ENCODE peak calls at places on chromosome 9, in seven cellular contexts. U is cardiac muscle cell, Q is tibial artery, J is ascending aorta, K is HCT116, B is Peyer's patch, D is heart right ventricle. C is an unnamed sample.

GRCh38 chr9:16385590-16386578 is 484.6 kb downstream of the BNC2 start:
- DNase-seq in U (no peak), Q (no peak), J (no peak), K (no peak), B (no peak), D (no peak), C (no peak)

GRCh38 chr9:89750117-89750551 is 145.3 kb downstream of the GADD45G start:
- DNase-seq in U (no peak), Q (no peak), J (no peak), K (no peak), B (peak; percentile 43), D (peak; percentile 56), C (no peak)

GRCh38 chr9:3526903-3527652 is 1.3 kb upstream of the RFX3 start:
- DNase-seq in U (peak; percentile 57), Q (peak; percentile 62), J (no peak), K (peak; percentile 33), B (peak; percentile 54), D (no peak), C (peak; percentile 47)

GRCh38 chr9:13728917-13729811 is 449.7 kb upstream of the MPDZ start:
- DNase-seq in U (no peak), Q (no peak), J (no peak), K (no peak), B (no peak), D (peak; percentile 18), C (peak; percentile 23)

GRCh38 chr9:16825971-16826370 is 44.5 kb downstream of the BNC2 start:
- DNase-seq in U (no peak), Q (no peak), J (no peak), K (no peak), B (no peak), D (no peak), C (no peak)

GRCh38 chr9:38358390-38359296 is 33.9 kb upstream of the ALDH1B1 start:
- DNase-seq in U (no peak), Q (peak; percentile 52), J (no peak), K (no peak), B (peak; percentile 27), D (no peak), C (no peak)

GRCh38 chr9:96420468-96421219 is 2.5 kb upstream of the ZNF367 start:
- DNase-seq in U (peak; percentile 74), Q (peak; percentile 77), J (no peak), K (peak; percentile 84), B (peak; percentile 69), D (peak; percentile 67), C (no peak)

GRCh38 chr9:98368366-98369065 is 113.1 kb upstream of the TBC1D2 start:
- DNase-seq in U (no peak), Q (no peak), J (no peak), K (no peak), B (no peak), D (no peak), C (no peak)

GRCh38 chr9:111937781-111938426 is 41.3 kb downstream of the UGCG start:
- DNase-seq in U (no peak), Q (no peak), J (peak; percentile 19), K (no peak), B (peak; percentile 68), D (peak; percentile 16), C (no peak)

GRCh38 chr9:112248722-112249121 is 73.6 kb upstream of the SUSD1 start:
- DNase-seq in U (no peak), Q (no peak), J (no peak), K (no peak), B (no peak), D (no peak), C (no peak)

GRCh38 chr9:129052592-129052991 is 16.2 kb downstream of the MIGA2 start:
- DNase-seq in U (no peak), Q (no peak), J (no peak), K (peak; percentile 72), B (peak; percentile 93), D (peak; percentile 70), C (peak; percentile 57)

GRCh38 chr9:33151007-33151557 is 16.1 kb downstream of the B4GALT1 start:
- DNase-seq in U (peak; percentile 80), Q (peak; percentile 75), J (no peak), K (no peak), B (no peak), D (peak; percentile 70), C (peak; percentile 69)

GRCh38 chr9:131407717-131408195 is 13.9 kb downstream of the PRRC2B start:
- DNase-seq in U (peak; percentile 54), Q (peak; percentile 71), J (no peak), K (no peak), B (peak; percentile 61), D (peak; percentile 66), C (peak; percentile 32)

GRCh38 chr9:107760469-107761242 is 271.1 kb upstream of the KLF4 start:
- DNase-seq in U (no peak), Q (peak; percentile 77), J (no peak), K (no peak), B (peak; percentile 57), D (peak; percentile 49), C (peak; percentile 40)

GRCh38 chr9:20726144-20726543 is 42.1 kb downstream of the FOCAD start:
- DNase-seq in U (no peak), Q (no peak), J (no peak), K (no peak), B (no peak), D (no peak), C (no peak)

GRCh38 chr9:97431549-97432143 is 19.8 kb downstream of the TDRD7 start:
- DNase-seq in U (no peak), Q (no peak), J (no peak), K (no peak), B (no peak), D (no peak), C (no peak)

GRCh38 chr9:109956811-109957440 is 176.9 kb downstream of the PALM2AKAP2 start:
- DNase-seq in U (no peak), Q (no peak), J (no peak), K (no peak), B (no peak), D (no peak), C (no peak)

GRCh38 chr9:71990466-71990865 is 69.9 kb downstream of the C9orf57 start:
- DNase-seq in U (peak; percentile 43), Q (no peak), J (no peak), K (no peak), B (no peak), D (no peak), C (no peak)

GRCh38 chr9:111016046-111017026 is 21.9 kb downstream of the LPAR1 start:
- DNase-seq in U (peak; percentile 61), Q (no peak), J (no peak), K (no peak), B (no peak), D (no peak), C (no peak)

GRCh38 chr9:111852291-111852690 is 44.3 kb upstream of the UGCG start:
- DNase-seq in U (no peak), Q (no peak), J (no peak), K (no peak), B (no peak), D (no peak), C (no peak)

GRCh38 chr9:132074736-132075135 is 4.9 kb downstream of the MED27 start:
- DNase-seq in U (no peak), Q (no peak), J (no peak), K (no peak), B (no peak), D (no peak), C (no peak)

GRCh38 chr9:95096807-95097206 is 220.7 kb downstream of the FANCC start:
- DNase-seq in U (no peak), Q (no peak), J (no peak), K (no peak), B (no peak), D (no peak), C (no peak)

GRCh38 chr9:95097279-95097678 is 220.2 kb downstream of the FANCC start:
- DNase-seq in U (no peak), Q (no peak), J (no peak), K (no peak), B (no peak), D (no peak), C (no peak)

GRCh38 chr9:95098391-95098921 is 219.1 kb downstream of the FANCC start:
- DNase-seq in U (peak; percentile 70), Q (no peak), J (no peak), K (no peak), B (no peak), D (no peak), C (no peak)

GRCh38 chr9:95095619-95096355 is 221.7 kb downstream of the FANCC start:
- DNase-seq in U (no peak), Q (no peak), J (no peak), K (no peak), B (no peak), D (no peak), C (no peak)

DNA sequence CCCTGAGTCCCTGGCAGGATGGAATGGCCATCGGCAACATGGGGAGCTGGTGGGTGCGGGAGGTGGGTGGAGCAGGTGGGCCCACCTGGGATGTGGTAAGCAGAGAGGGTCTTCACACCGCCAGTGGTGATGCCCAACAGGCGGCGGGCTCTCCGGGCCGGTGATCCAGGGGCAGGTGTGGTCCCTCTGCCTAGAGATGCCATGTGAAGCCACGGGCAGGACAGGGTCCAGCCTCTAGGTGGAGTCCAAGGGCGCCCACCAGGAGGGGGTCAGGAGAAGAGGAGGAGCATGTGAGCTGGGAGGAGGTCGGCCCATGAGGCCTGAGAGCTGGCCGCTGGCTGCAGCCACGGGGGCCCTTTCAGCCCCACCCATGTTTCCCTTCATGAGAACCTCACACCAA is 221.1 kb downstream of the FANCC start:
- DNase-seq in U (no peak), Q (no peak), J (no peak), K (no peak), B (no peak), D (no peak), C (no peak)
- TF ChIP-seq CTCF in U (no peak), Q (no peak), J (no peak), K (peak; percentile 7), B (no peak), D (no peak), C (no peak)

DNA sequence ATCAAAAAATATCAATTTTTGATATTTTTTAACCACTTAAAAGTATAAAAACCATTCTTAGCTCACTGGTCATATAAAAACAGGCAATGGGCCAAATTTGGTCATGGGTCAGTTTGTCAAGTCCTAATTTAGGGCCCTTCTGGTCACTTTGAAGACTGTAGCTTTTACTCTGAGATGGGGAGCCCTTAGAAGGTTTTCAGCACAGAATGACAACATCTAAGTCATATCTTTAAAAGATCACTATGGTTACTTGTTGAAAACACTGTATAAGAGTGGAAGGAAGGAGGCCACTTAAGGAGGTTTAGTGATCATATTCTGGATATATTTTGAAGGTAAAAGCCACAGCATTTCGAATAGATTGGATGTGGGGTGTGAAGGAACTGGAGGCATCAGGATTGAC is 76.7 kb downstream of the STRBP start:
- DNase-seq in U (no peak), Q (no peak), J (no peak), K (no peak), B (no peak), D (no peak), C (no peak)
- H3K36me3 ChIP-seq in U (no peaks in the 10 kb centered on the region), Q (no peaks in the 10 kb centered on the region), J (no peaks in the 10 kb centered on the region), K (no peaks in the 10 kb centered on the region), B (no peaks in the 10 kb centered on the region), D (no peaks in the 10 kb centered on the region), C (no peaks in the 10 kb centered on the region)

GRCh38 chr9:134811079-134811672 is 69.4 kb upstream of the FCN2 start:
- DNase-seq in U (no peak), Q (no peak), J (no peak), K (no peak), B (no peak), D (no peak), C (no peak)
- TF ChIP-seq CTCF in U (no peak), Q (no peak), J (no peak), K (no peak), B (no peak), D (no peak), C (no peak)

DNA sequence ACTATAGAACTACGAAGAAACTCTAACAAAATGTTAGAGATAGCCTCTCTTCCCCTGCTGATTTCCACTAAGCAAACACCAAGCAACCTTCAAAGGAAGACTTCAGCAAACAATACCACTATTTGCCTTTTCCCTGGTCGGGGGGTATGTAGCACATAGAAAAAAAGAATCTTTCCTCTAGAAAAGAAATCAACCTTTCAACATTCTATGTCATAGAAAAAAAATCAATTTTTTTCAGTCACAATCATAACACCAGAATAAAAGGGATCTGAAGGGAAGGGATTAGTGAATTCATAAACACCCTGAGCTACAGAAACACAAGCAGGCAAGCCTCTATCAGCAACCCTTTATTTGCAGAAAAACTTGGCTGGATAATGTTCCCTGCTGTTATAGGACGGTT is 15.3 kb downstream of the ABCA1 start:
- DNase-seq in U (no peak), Q (no peak), J (no peak), K (no peak), B (no peak), D (no peak), C (no peak)
- H3K36me3 ChIP-seq in U (no peaks in the 10 kb centered on the region), Q (no peaks in the 10 kb centered on the region), J (no peaks in the 10 kb centered on the region), K (no peaks in the 10 kb centered on the region), B (no peaks in the 10 kb centered on the region), D (no peaks in the 10 kb centered on the region), C (peaks cover 4% of the 10 kb centered on the region)

C was measured in psoas muscle.